ENCODE peak calls at places on chromosome 14, in five cellular contexts. G is PC-9, Z is K562, U is ovary, X is esophagus squamous epithelium. P is an unnamed sample.

GRCh38 chr14:74083784-74084276 is 423 bp downstream of the ALDH6A1 start:
- DNase-seq in G (no peak), Z (no peak), U (no peak), X (no peak), P (no peak)

GRCh38 chr14:101589486-101590015 is 28.3 kb downstream of the DIO3 start:
- DNase-seq in G (no peak), Z (no peak), U (peak), X (no peak), P (no peak)

GRCh38 chr14:75258803-75259509 is 19.7 kb upstream of the FOS start:
- DNase-seq in G (peak), Z (peak), U (peak), X (peak), P (peak)

GRCh38 chr14:35285168-35285990 is 6.8 kb upstream of the PSMA6 start:
- DNase-seq in G (no peak), Z (no peak), U (no peak), X (no peak), P (no peak)

GRCh38 chr14:69351385-69351784 is 46.7 kb downstream of the ERH start:
- DNase-seq in G (no peak), Z (no peak), U (no peak), X (no peak), P (no peak)

GRCh38 chr14:93219103-93219726 is 12.2 kb downstream of the UBR7 start:
- DNase-seq in G (no peak), Z (no peak), U (no peak), X (no peak), P (peak)

GRCh38 chr14:70000601-70001000 is 121.4 kb downstream of the SMOC1 start:
- DNase-seq in G (no peak), Z (no peak), U (no peak), X (no peak), P (no peak)

GRCh38 chr14:52835122-52835903 is 43.9 kb upstream of the GNPNAT1 start:
- DNase-seq in G (peak), Z (no peak), U (no peak), X (no peak), P (no peak)

GRCh38 chr14:22977434-22977683 is 5.0 kb downstream of the AJUBA start:
- DNase-seq in G (no peak), Z (no peak), U (no peak), X (no peak), P (no peak)

GRCh38 chr14:32109676-32110075 is 32.6 kb downstream of the ARHGAP5 start:
- DNase-seq in G (no peak), Z (no peak), U (no peak), X (no peak), P (no peak)

GRCh38 chr14:93105362-93105761 is 10.4 kb downstream of the ITPK1 start:
- DNase-seq in G (no peak), Z (no peak), U (no peak), X (no peak), P (no peak)

GRCh38 chr14:44490966-44491365 is 16.1 kb downstream of the FSCB start:
- DNase-seq in G (no peak), Z (no peak), U (no peak), X (no peak), P (no peak)

GRCh38 chr14:96055753-96056508 is 16.8 kb downstream of the C14orf132 start:
- DNase-seq in G (no peak), Z (no peak), U (no peak), X (no peak), P (no peak)

GRCh38 chr14:32950584-32950983 is 11.9 kb downstream of the NPAS3 start:
- DNase-seq in G (no peak), Z (no peak), U (no peak), X (no peak), P (no peak)

GRCh38 chr14:36661506-36662257 is at the start of gene PAX9:
- DNase-seq in G (peak), Z (peak), U (peak), X (no peak), P (no peak)
- H3K27ac ChIP-seq in G (no peak), Z (peak), U (no peak), X (peak), P (no peak)

GRCh38 chr14:28760431-28760996 is 6.1 kb upstream of the FOXG1 start:
- DNase-seq in G (no peak), Z (no peak), U (no peak), X (no peak), P (no peak)

GRCh38 chr14:28761438-28762289 is 4.9 kb upstream of the FOXG1 start:
- DNase-seq in G (no peak), Z (no peak), U (no peak), X (no peak), P (no peak)

GRCh38 chr14:28758253-28758915 is 8.2 kb upstream of the FOXG1 start:
- DNase-seq in G (no peak), Z (no peak), U (no peak), X (no peak), P (no peak)

GRCh38 chr14:28759056-28759657 is 7.4 kb upstream of the FOXG1 start:
- DNase-seq in G (no peak), Z (no peak), U (no peak), X (no peak), P (no peak)

GRCh38 chr14:28759658-28760313 is 6.8 kb upstream of the FOXG1 start:
- DNase-seq in G (no peak), Z (no peak), U (no peak), X (no peak), P (no peak)
- H3K27ac ChIP-seq in G (no peak), Z (no peak), U (no peak), X (no peak), P (no peak)

DNA sequence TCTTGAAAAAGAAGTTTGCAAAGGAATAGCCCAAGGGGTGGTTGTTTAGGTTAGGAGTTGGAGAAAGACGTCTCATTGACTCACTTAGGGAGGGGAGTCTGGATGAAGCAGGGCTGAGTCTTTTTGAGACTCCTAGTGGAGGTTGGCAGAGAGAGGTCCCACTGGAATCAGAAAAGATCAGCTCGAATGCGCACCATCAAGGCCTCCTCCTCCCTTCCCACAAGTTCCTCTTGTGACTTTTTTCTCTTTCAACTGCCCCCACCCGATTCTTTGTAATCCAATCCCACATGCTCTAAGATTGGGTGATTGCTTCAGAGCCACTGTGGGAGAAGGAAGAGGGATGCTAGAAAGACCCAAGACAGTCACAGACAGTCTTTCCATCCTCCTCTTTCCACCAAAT is 2.0 kb downstream of the ARHGEF40 start:
- DNase-seq in G (no peak), Z (no peak), U (no peak), X (no peak), P (no peak)
- H3K27ac ChIP-seq in G (no peak), Z (no peak), U (peak), X (peak), P (no peak)

GRCh38 chr14:103058209-103059055 is 1.1 kb upstream of the CDC42BPB start:
- DNase-seq in G (no peak), Z (no peak), U (no peak), X (no peak), P (no peak)
- H3K27ac ChIP-seq in G (peak), Z (no peak), U (peak), X (peak), P (no peak)

GRCh38 chr14:54325766-54326165 is 71.0 kb upstream of the CDKN3 start:
- DNase-seq in G (no peak), Z (no peak), U (no peak), X (no peak), P (no peak)

GRCh38 chr14:54317396-54317795 is 79.4 kb upstream of the CDKN3 start:
- DNase-seq in G (no peak), Z (no peak), U (no peak), X (no peak), P (no peak)

GRCh38 chr14:54322241-54322640 is 74.6 kb upstream of the CDKN3 start:
- DNase-seq in G (no peak), Z (no peak), U (no peak), X (no peak), P (no peak)

DNA sequence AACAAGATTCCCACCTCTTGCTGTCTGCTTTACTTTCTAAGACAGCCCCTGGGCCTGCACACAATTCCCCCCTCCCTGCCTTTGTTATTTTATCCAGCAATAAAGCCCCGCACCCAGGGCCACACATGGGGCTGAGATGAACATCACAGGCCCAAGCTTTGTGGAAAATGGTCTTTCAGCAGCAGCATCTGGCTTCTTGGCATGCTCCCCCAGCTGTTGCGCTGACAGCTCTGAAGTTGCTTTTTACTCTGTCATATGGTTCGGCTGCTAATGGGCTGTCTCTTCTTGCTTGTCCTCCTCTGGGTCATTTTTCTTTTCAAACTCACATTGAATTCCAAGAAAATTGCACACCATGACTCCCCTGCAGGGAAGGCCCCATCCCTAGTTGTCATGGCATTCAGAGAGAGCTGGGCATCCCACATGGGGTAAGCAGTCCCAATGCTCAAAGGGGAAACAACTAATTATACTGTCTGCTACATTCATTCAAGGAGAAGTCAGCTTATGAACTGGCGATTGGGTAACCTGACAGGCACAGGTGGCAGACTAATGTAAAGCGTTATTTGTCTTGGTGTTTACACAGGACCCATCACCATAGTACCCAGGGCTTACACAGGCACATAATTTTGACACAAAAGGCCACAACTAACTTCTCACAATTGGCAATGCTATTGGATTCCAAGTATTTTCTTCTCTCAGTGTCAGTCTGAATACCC is 74.0 kb upstream of the CDKN3 start:
- DNase-seq in G (no peak), Z (no peak), U (no peak), X (no peak), P (no peak)
- H3K27ac ChIP-seq in G (no peak), Z (no peak), U (no peak), X (no peak), P (no peak)

DNA sequence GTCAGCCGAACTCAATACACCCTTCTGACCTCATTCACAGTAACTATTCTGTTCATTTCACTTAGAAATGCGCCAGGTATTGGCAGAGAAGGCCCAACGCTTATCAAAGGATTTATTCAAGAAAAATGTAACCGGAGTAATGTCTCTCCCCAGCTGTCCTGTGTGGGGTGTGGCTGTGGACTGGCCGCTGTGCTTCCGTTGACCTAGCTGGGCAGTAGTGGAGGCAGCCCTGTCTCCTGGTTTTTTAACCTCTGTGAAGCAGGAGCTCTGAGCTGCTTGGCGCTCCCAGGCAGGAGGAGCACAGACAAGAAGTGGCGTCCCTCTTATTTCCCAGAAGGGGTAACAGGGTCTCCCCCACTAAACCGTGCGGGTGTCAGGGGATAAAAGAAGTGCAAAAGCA is 85.2 kb downstream of the ESR2 start:
- DNase-seq in G (no peak), Z (no peak), U (no peak), X (no peak), P (no peak)
- H3K27ac ChIP-seq in G (no peak), Z (no peak), U (peak), X (no peak), P (no peak)

GRCh38 chr14:49865431-49865859 is 12.9 kb upstream of the NEMF start:
- DNase-seq in G (peak), Z (peak), U (peak), X (no peak), P (no peak)
- H3K27ac ChIP-seq in G (no peak), Z (no peak), U (no peak), X (peak), P (no peak)

GRCh38 chr14:67938046-67938445 is 118.5 kb downstream of the RAD51B start:
- DNase-seq in G (no peak), Z (no peak), U (no peak), X (no peak), P (no peak)
- H3K27ac ChIP-seq in G (no peak), Z (no peak), U (no peak), X (peak), P (no peak)